ENCODE peak calls at places on chromosomes 12 and 14, in six cellular contexts. E is sigmoid colon; O is DND-41; V is OCI-LY7; I is CD4-positive, CD25-positive, alpha-beta regulatory T cell; U is ascending aorta. C is an unnamed sample.

GRCh38 chr14:76974365-76974764 is 54.1 kb downstream of the IRF2BPL start:
- DNase-seq in E (no peak), O (no peak), V (no peak), I (no peak), U (no peak), C (no peak)

GRCh38 chr14:61466249-61466904 is 145.0 kb downstream of the PRKCH start:
- DNase-seq in E (peak; percentile 80), O (no peak), V (no peak), I (no peak), U (no peak), C (no peak)

GRCh38 chr14:68971411-68972035 is 7.6 kb downstream of the ACTN1 start:
- DNase-seq in E (peak; percentile 49), O (no peak), V (no peak), I (no peak), U (no peak), C (no peak)

GRCh38 chr12:77625441-77625840 is 205.3 kb upstream of the NAV3 start:
- DNase-seq in E (no peak), O (no peak), V (no peak), I (no peak), U (no peak), C (no peak)

GRCh38 chr14:52919971-52920370 is 30.9 kb downstream of the FERMT2 start:
- DNase-seq in E (no peak), O (no peak), V (no peak), I (no peak), U (no peak), C (no peak)

GRCh38 chr14:67987596-67987995 is 168.0 kb downstream of the RAD51B start:
- DNase-seq in E (no peak), O (no peak), V (no peak), I (no peak), U (no peak), C (no peak)

GRCh38 chr12:56530390-56531055 is 8.9 kb downstream of the RBMS2 start:
- DNase-seq in E (no peak), O (no peak), V (no peak), I (no peak), U (no peak), C (no peak)

GRCh38 chr14:101151226-101151929 is 247.9 kb upstream of the RTL1 start:
- DNase-seq in E (no peak), O (no peak), V (no peak), I (no peak), U (no peak), C (no peak)

GRCh38 chr12:110379642-110380041 is 23.9 kb downstream of the ANAPC7 start:
- DNase-seq in E (no peak), O (no peak), V (no peak), I (no peak), U (no peak), C (no peak)

GRCh38 chr12:4272014-4272975 is 1.3 kb upstream of the CCND2 start:
- DNase-seq in E (peak; percentile 94), O (peak; percentile 83), V (peak; percentile 21), I (peak; percentile 90), U (peak; percentile 49), C (peak; percentile 85)

GRCh38 chr12:131454418-131455217 is 256.3 kb upstream of the SFSWAP start:
- DNase-seq in E (no peak), O (peak; percentile 42), V (peak; percentile 70), I (no peak), U (no peak), C (no peak)

GRCh38 chr12:4824415-4824814 is 85.3 kb upstream of the KCNA1 start:
- DNase-seq in E (no peak), O (no peak), V (no peak), I (no peak), U (no peak), C (no peak)

GRCh38 chr14:34104750-34105397 is 154.0 kb upstream of the EGLN3 start:
- DNase-seq in E (no peak), O (no peak), V (no peak), I (no peak), U (no peak), C (no peak)

GRCh38 chr12:42871831-42872230 is 282.3 kb upstream of the PRICKLE1 start:
- DNase-seq in E (no peak), O (no peak), V (no peak), I (no peak), U (no peak), C (no peak)

GRCh38 chr12:117587646-117588287 is 226.3 kb upstream of the NOS1 start:
- DNase-seq in E (no peak), O (peak; percentile 52), V (peak; percentile 50), I (no peak), U (no peak), C (no peak)

GRCh38 chr14:44895716-44896115 is 66.0 kb downstream of the KLHL28 start:
- DNase-seq in E (no peak), O (no peak), V (no peak), I (no peak), U (no peak), C (no peak)

GRCh38 chr12:86801439-86801838 is 545.2 kb upstream of the MGAT4C start:
- DNase-seq in E (no peak), O (no peak), V (no peak), I (no peak), U (no peak), C (no peak)

GRCh38 chr12:5480953-5481300 is 49.0 kb downstream of the NTF3 start:
- DNase-seq in E (no peak), O (no peak), V (no peak), I (no peak), U (no peak), C (no peak)

GRCh38 chr14:103880334-103880985 is 33.1 kb upstream of the PPP1R13B start:
- DNase-seq in E (peak; percentile 92), O (peak; percentile 36), V (no peak), I (peak; percentile 13), U (peak; percentile 18), C (no peak)

GRCh38 chr12:91778938-91779400 is 366.7 kb downstream of the BTG1 start:
- DNase-seq in E (peak; percentile 70), O (no peak), V (no peak), I (peak; percentile 54), U (no peak), C (no peak)

GRCh38 chr14:72801841-72802587 is 91.9 kb downstream of the DPF3 start:
- DNase-seq in E (no peak), O (no peak), V (no peak), I (no peak), U (no peak), C (no peak)

GRCh38 chr12:7588703-7589329 is 76.9 kb downstream of the APOBEC1 start:
- DNase-seq in E (no peak), O (peak; percentile 28), V (peak; percentile 59), I (peak; percentile 29), U (no peak), C (no peak)

GRCh38 chr12:79835377-79835843 is 99.5 kb downstream of the PPP1R12A start:
- DNase-seq in E (no peak), O (no peak), V (no peak), I (no peak), U (no peak), C (no peak)

DNA sequence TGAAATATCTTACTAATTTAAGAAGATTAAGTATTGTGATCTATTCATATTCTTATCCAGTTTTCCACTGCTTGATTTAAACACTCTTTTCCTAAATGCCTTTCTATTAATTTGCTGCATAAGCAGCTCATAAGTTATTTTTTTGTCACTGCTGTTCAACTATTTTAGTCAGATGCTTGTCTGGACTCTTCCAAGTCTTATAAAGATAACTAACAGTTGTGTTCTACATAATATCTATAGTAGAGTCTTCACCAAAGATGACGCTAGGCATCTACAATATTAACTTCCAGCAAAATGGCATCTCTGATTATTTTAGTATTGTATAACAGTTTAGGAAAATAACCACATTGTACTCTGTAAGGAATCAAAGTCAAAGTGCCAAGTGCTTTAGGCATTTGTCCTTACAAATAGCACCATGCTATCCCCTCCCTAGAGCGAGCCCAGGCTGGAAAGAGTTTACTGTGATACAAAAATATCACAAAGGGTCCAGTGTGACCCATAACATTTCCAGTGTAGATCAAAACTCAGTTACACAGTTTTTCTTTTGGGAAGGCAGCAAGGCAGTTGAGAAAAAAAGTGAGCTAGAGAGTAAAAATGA is 98.2 kb downstream of the DENND5B start:
- DNase-seq in E (no peak), O (no peak), V (no peak), I (no peak), U (no peak), C (no peak)
- H3K9me3 ChIP-seq in E (no peaks in the 10 kb centered on the region), O (no peaks in the 10 kb centered on the region), V (peaks cover 8% of the 10 kb centered on the region), I (no peaks in the 10 kb centered on the region), U (no peaks in the 10 kb centered on the region), C (no peaks in the 10 kb centered on the region)

GRCh38 chr12:48640428-48640827 is 41.6 kb downstream of the KANSL2 start:
- DNase-seq in E (no peak), O (no peak), V (no peak), I (no peak), U (no peak), C (no peak)

GRCh38 chr12:48640854-48641253 is 41.2 kb downstream of the KANSL2 start:
- DNase-seq in E (no peak), O (no peak), V (no peak), I (no peak), U (no peak), C (no peak)

DNA sequence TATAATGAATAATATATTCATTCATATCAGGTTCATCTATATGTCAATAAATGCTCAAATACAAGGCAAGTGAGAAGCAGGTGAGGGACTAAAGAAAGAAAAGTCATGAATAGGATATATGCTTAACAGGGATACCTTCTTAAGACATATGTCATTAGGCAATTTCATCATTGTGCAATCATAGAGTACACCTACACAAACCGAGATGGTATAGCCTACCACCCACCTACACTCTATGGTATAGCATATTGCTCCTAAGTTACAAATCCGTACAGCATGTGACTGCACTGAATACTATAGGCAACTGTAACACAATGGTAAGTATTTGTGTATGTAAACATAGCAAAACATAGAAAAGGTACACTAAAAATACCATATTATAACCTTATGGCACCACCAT is 39.0 kb downstream of the KANSL2 start:
- DNase-seq in E (no peak), O (no peak), V (no peak), I (no peak), U (no peak), C (no peak)
- H3K9me3 ChIP-seq in E (no peaks in the 10 kb centered on the region), O (peaks cover 15% of the 10 kb centered on the region), V (peaks cover 8% of the 10 kb centered on the region), I (no peaks in the 10 kb centered on the region), U (no peaks in the 10 kb centered on the region), C (no peaks in the 10 kb centered on the region)

GRCh38 chr12:105090361-105090760 is 6.1 kb upstream of the ALDH1L2 start:
- DNase-seq in E (no peak), O (no peak), V (no peak), I (no peak), U (no peak), C (no peak)
- H3K9me3 ChIP-seq in E (no peaks in the 10 kb centered on the region), O (peaks cover 4% of the 10 kb centered on the region), V (peaks cover 5% of the 10 kb centered on the region), I (peaks cover 7% of the 10 kb centered on the region), U (no peaks in the 10 kb centered on the region), C (no peaks in the 10 kb centered on the region)

GRCh38 chr14:70108419-70108818 is 80.3 kb downstream of the SLC8A3 start:
- DNase-seq in E (no peak), O (no peak), V (no peak), I (no peak), U (no peak), C (no peak)
- H3K9me3 ChIP-seq in E (no peaks in the 10 kb centered on the region), O (no peaks in the 10 kb centered on the region), V (no peaks in the 10 kb centered on the region), I (no peaks in the 10 kb centered on the region), U (no peaks in the 10 kb centered on the region), C (no peaks in the 10 kb centered on the region)

C was measured in T-helper 17 cell.